ENCODE peak calls at places on chromosomes 7 and 10, in five cellular contexts. Z is AG04450, F is epithelial cell of esophagus, U is AG09309, C is lower leg skin. P is an unnamed sample.

GRCh38 chr7:48262606-48263005 is 91.3 kb downstream of the ABCA13 start:
- DNase-seq in Z (no peak), C (no peak), U (no peak), F (no peak), P (no peak)

GRCh38 chr10:21336476-21337170 is 188.9 kb downstream of the SKIDA1 start:
- DNase-seq in Z (peak), F (peak), C (peak), U (peak), P (peak)

GRCh38 chr10:2296179-2296578 is 558.9 kb upstream of the ADARB2 start:
- DNase-seq in U (no peak), C (no peak), F (no peak), Z (no peak), P (no peak)

GRCh38 chr7:128166603-128167315 is 74.3 kb upstream of the LEP start:
- DNase-seq in F (peak), U (no peak), C (no peak), Z (no peak), P (peak)

GRCh38 chr10:47116445-47116844 is 183.6 kb upstream of the GDF10 start:
- DNase-seq in Z (peak), C (no peak), U (no peak), F (no peak), P (no peak)

GRCh38 chr7:26197153-26198115 is 3.1 kb downstream of the HNRNPA2B1 start:
- DNase-seq in F (peak), U (no peak), C (no peak), Z (no peak), P (no peak)

GRCh38 chr10:103792547-103792946 is 62.8 kb downstream of the SH3PXD2A start:
- DNase-seq in U (no peak), F (peak), C (no peak), Z (peak), P (peak)

GRCh38 chr10:132096223-132096622 is 30.5 kb downstream of the JAKMIP3 start:
- DNase-seq in F (peak), U (no peak), Z (no peak), C (no peak), P (no peak)

GRCh38 chr10:126126856-126127255 is 230.5 kb downstream of the FANK1 start:
- DNase-seq in Z (no peak), U (no peak), F (no peak), C (no peak), P (no peak)

GRCh38 chr10:99965700-99966099 is 44.0 kb downstream of the DNMBP start:
- DNase-seq in U (no peak), Z (no peak), C (no peak), F (no peak), P (peak)

GRCh38 chr10:91196268-91197043 is 24.0 kb upstream of the PCGF5 start:
- DNase-seq in U (no peak), C (no peak), F (peak), Z (no peak), P (no peak)

GRCh38 chr7:84040365-84040764 is 154.2 kb downstream of the SEMA3A start:
- DNase-seq in C (no peak), U (no peak), Z (no peak), F (no peak), P (no peak)

GRCh38 chr7:31439165-31439564 is 74.7 kb upstream of the ITPRID1 start:
- DNase-seq in U (no peak), F (no peak), C (no peak), Z (no peak), P (no peak)

GRCh38 chr7:54964136-54964535 is 54.7 kb upstream of the EGFR start:
- DNase-seq in C (no peak), U (no peak), Z (no peak), F (no peak), P (no peak)

GRCh38 chr7:153047079-153047478 is 287.5 kb downstream of the ACTR3B start:
- DNase-seq in Z (no peak), F (no peak), C (no peak), U (no peak), P (no peak)

GRCh38 chr7:25496394-25497103 is 268.3 kb upstream of the NPVF start:
- DNase-seq in C (no peak), F (no peak), Z (no peak), U (no peak), P (no peak)

GRCh38 chr10:13120786-13121499 is 21.0 kb downstream of the OPTN start:
- DNase-seq in U (peak), F (no peak), C (no peak), Z (no peak), P (no peak)

GRCh38 chr10:75623310-75623940 is 192.0 kb downstream of the LRMDA start:
- DNase-seq in C (no peak), U (no peak), Z (no peak), F (no peak), P (no peak)

GRCh38 chr10:129533281-129533680 is 66.2 kb downstream of the MGMT start:
- DNase-seq in C (no peak), Z (no peak), F (no peak), U (no peak), P (no peak)

GRCh38 chr10:53045315-53045714 is 272.7 kb upstream of the MBL2 start:
- DNase-seq in C (no peak), Z (no peak), F (no peak), U (no peak), P (no peak)

GRCh38 chr7:40760997-40761396 is 626.2 kb downstream of the SUGCT start:
- DNase-seq in F (no peak), Z (no peak), C (peak), U (no peak), P (no peak)

GRCh38 chr7:151104411-151105235 is 18.3 kb downstream of the AGAP3 start:
- DNase-seq in U (no peak), F (no peak), Z (no peak), C (peak), P (peak)

GRCh38 chr7:27697861-27698430 is 35.3 kb upstream of the HIBADH start:
- DNase-seq in U (no peak), C (peak), F (peak), Z (no peak), P (no peak)

GRCh38 chr7:140489021-140489349 is 9.7 kb upstream of the MKRN1 start:
- DNase-seq in U (no peak), F (no peak), C (no peak), Z (no peak), P (no peak)

GRCh38 chr10:133274751-133275682 is 1.7 kb downstream of the ADAM8 start:
- DNase-seq in C (no peak), F (peak), U (no peak), Z (no peak), P (no peak)

GRCh38 chr7:142539901-142540300 is 209.4 kb upstream of the PRSS1 start:
- DNase-seq in Z (peak), F (peak), U (no peak), C (no peak), P (peak)

GRCh38 chr10:1240341-1240775 is 184.2 kb downstream of the WDR37 start:
- DNase-seq in F (no peak), C (no peak), U (no peak), Z (no peak), P (no peak)

GRCh38 chr7:98903246-98903645 is 24.9 kb downstream of the TRRAP start:
- DNase-seq in U (no peak), F (no peak), Z (no peak), C (no peak), P (no peak)

GRCh38 chr7:130367088-130367755 is 13.1 kb upstream of the CPA1 start:
- DNase-seq in Z (no peak), C (no peak), U (no peak), F (no peak), P (no peak)

GRCh38 chr7:121305109-121305508 is 23.7 kb upstream of the WNT16 start:
- DNase-seq in F (no peak), C (no peak), U (no peak), Z (no peak), P (peak)

GRCh38 chr10:112954974-112955735 is 5.1 kb downstream of the TCF7L2 start:
- DNase-seq in C (no peak), F (no peak), Z (no peak), U (no peak), P (no peak)

GRCh38 chr10:76647276-76647675 is 990.3 kb downstream of the KCNMA1 start:
- DNase-seq in U (no peak), F (no peak), C (no peak), Z (no peak), P (peak)

GRCh38 chr10:70974920-70975319 is 86.6 kb upstream of the PCBD1 start:
- DNase-seq in U (no peak), C (no peak), Z (no peak), F (no peak), P (no peak)

GRCh38 chr7:106108988-106109387 is 3.1 kb downstream of the SYPL1 start:
- DNase-seq in C (no peak), Z (no peak), U (no peak), F (no peak), P (peak)

GRCh38 chr7:23598321-23598720 is 1.1 kb downstream of the CCDC126 start:
- DNase-seq in U (no peak), Z (no peak), F (peak), C (no peak), P (no peak)

DNA sequence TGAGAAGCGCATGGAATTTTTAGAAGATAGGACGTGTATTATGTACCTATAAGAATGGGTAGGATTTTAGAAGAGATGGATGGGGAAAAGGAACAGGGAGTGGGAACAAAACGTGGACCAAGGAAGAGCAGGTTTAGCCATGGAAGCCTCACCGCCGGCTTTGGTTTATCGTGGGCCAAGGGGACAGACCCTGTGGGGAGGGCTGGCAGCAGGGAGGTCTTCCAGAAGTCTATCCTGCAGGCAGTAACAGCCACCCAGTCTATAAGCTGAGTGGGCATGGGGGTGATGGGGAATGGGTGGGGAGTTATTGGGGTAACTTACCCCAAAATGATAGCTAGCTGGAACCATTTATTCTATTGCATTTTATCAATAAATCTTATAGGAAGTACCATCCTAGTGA is 44.9 kb downstream of the IKZF1 start:
- DNase-seq in U (no peak), Z (no peak), C (no peak), F (no peak), P (no peak)
- H3K4me3 ChIP-seq in U (no peak), Z (no peak), C (no peak), F (no peak), P (no peak)

GRCh38 chr10:92298487-92298886 is 7.5 kb downstream of the MARCHF5 start:
- DNase-seq in C (no peak), Z (no peak), F (no peak), U (no peak), P (no peak)
- TF ChIP-seq CTCF in C (no peak), Z (no peak), F (no peak), U (no peak), P (no peak)

DNA sequence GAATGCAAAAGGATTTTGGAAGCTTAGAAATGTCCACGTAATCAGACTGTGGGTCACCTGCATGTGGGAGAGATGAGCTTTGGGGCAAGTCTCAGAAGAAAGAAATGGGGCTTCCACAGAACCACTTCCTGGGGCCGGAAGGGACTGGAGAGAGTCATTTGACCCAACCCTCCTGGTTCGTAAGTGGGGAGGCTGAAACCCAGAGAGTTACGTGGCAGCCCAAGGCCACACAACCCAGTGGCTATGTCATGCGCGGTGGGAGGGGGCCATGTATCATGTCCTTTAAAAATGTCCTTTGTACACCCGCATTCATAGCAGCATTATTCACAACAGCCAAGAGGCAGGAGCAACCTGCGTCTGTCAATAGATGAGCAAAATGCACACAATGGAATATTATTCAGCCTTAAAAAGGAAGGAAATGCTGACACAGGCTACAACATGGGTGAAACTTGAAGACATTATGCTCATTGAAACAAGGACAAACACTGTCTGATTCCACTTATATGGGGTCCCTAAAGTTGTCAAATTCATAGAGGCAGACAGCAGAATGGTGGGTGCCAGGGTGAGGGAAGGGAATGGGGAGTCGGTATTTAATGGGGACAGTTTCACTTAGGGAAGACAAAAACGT is 15.1 kb downstream of the CAMK2B start:
- DNase-seq in C (peak), Z (no peak), U (no peak), F (no peak), P (no peak)
- H3K4me3 ChIP-seq in C (no peak), Z (no peak), U (no peak), F (no peak), P (no peak)

DNA sequence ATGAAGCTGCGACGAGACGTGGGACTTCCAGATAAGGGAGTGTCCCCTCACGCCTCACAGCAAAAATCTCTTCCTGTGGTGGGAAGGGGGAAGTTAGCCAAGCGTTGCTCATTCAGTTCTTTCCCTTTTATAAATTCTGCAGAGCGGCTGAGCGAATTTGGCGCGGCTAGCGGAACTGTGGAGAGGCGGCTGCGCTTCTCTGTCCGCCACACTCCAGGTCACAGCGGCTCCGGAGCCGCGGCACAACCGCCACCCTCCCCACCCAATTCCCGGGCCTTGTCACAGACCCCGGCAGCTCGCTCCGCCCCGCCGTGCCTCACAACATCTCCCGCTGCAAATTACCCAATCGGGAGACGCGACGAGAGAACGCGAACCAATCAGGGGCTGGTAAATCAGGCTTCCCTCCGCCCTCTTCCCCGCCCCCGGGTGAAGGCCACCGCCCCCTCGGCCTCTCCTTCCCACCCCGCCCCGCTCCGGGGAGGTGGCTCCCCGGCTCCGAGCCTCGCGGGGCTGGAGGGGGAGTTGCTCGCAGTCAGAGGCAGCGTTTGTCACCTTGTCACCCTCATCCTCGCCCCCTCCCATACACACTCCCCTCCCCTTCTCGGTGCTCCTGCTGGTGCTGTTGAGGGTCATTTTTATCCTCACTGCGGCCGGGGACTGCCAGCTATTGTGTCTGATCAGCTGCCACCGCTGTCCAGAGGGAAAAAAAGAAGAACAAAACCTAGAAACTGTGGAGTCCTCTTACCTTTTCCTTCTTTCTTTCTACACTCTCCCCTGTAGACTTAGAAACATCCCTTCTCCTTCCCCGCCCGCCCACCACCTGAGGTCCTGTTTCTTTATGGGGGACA is 918 bp upstream of the ARHGAP21 start:
- DNase-seq in C (peak), F (peak), U (peak), Z (peak), P (peak)
- TF ChIP-seq CTCF in C (no peak), F (no peak), U (no peak), Z (no peak), P (no peak)

DNA sequence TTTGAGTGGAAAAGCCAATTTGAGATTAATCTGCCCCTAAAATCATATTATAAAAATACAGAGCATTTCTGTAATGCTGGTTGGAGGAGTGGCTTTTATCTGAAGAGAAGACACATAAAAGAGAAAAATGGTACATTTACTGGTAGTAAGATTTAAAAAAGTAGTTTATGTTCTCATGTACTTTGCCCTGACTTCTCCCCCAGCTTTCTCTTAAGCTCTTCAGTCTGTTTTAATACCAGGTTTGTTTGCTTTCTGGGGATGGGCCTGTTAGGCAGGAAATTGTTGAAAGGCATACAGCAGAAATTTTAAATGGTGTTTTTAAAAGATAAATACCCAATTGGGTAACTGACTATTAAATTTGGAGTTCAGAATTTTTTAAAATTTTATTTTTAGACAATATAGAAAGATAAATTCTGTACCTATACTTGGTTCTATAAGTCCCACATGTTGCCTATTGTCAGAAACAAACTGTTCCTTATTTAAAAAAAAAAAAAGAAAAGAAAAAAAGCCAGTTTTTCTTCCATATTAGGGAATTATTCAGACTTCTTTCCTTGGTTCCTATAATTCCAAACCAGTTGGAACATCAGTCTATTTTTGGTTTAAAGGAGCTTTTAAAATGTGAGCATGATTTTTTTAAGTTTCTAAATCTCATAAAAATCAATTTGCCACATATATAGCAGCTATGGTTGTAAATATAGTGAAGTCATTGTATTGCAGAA is 136.6 kb downstream of the ARID5B start:
- DNase-seq in U (no peak), Z (no peak), F (no peak), C (no peak), P (no peak)
- H3K4me3 ChIP-seq in U (no peak), Z (no peak), F (no peak), C (no peak), P (no peak)

P was measured in cardiac fibroblast.